ENCODE peak calls at places on chromosomes 12 and 14, in four cellular contexts. F, J, G and M are unnamed samples.

GRCh38 chr12:26119391-26119981 is 5.4 kb downstream of the BHLHE41 start:
- DNase-seq in F (no peak), J (peak), G (peak), M (no peak)

GRCh38 chr12:6533653-6534157 is 612 bp upstream of the GAPDH start:
- DNase-seq in F (peak), J (peak), G (peak), M (peak)

GRCh38 chr12:90305379-90305778 is 596.7 kb upstream of the ATP2B1 start:
- DNase-seq in F (no peak), J (no peak), G (no peak), M (no peak)

GRCh38 chr14:68965261-68965761 is 13.8 kb downstream of the ACTN1 start:
- DNase-seq in F (no peak), J (no peak), G (no peak), M (no peak)

GRCh38 chr14:64549805-64550538 is at the start of gene PPP1R36:
- DNase-seq in F (peak), J (no peak), G (peak), M (peak)

GRCh38 chr14:78075610-78076277 is 94.4 kb upstream of the NRXN3 start:
- DNase-seq in F (no peak), J (no peak), G (no peak), M (no peak)

GRCh38 chr12:112506513-112507166 is 87.9 kb downstream of the PTPN11 start:
- DNase-seq in F (no peak), J (no peak), G (no peak), M (no peak)

GRCh38 chr14:99023371-99023770 is 248.6 kb downstream of the BCL11B start:
- DNase-seq in F (no peak), J (no peak), G (no peak), M (no peak)

GRCh38 chr12:19927661-19928060 is 440.7 kb upstream of the PDE3A start:
- DNase-seq in F (no peak), J (no peak), G (no peak), M (no peak)

GRCh38 chr14:102320033-102320660 is 601 bp downstream of the ZNF839 start:
- DNase-seq in F (no peak), J (peak), G (no peak), M (peak)

GRCh38 chr14:73753043-73753886 is 39.1 kb upstream of the PNMA1 start:
- DNase-seq in F (no peak), J (peak), G (peak), M (no peak)

GRCh38 chr14:33602396-33602795 is 348.5 kb downstream of the EGLN3 start:
- DNase-seq in F (no peak), J (no peak), G (no peak), M (no peak)

GRCh38 chr12:132236930-132237771 is 92.2 kb downstream of the GALNT9 start:
- DNase-seq in F (no peak), J (no peak), G (no peak), M (no peak)

GRCh38 chr14:67263499-67264149 is 22.4 kb downstream of the PALS1 start:
- DNase-seq in F (no peak), J (no peak), G (no peak), M (no peak)

GRCh38 chr12:64675795-64676194 is 65.5 kb downstream of the RASSF3 start:
- DNase-seq in F (no peak), J (no peak), G (peak), M (no peak)

GRCh38 chr14:48584031-48584430 is 908.6 kb upstream of the MDGA2 start:
- DNase-seq in F (no peak), J (no peak), G (no peak), M (no peak)

GRCh38 chr14:99326041-99326710 is 54.2 kb upstream of the BCL11B start:
- DNase-seq in F (no peak), J (no peak), G (peak), M (no peak)

GRCh38 chr12:123707466-123707865 is 4.7 kb upstream of the ATP6V0A2 start:
- DNase-seq in F (no peak), J (no peak), G (no peak), M (no peak)

GRCh38 chr12:132385923-132386751 is 56.7 kb upstream of the GALNT9 start:
- DNase-seq in F (no peak), J (no peak), G (no peak), M (no peak)

GRCh38 chr14:77923131-77923933 is 123.4 kb downstream of the ADCK1 start:
- DNase-seq in F (no peak), J (peak), G (peak), M (no peak)

GRCh38 chr12:66514581-66514980 is 164.3 kb downstream of the GRIP1 start:
- DNase-seq in F (no peak), J (no peak), G (no peak), M (no peak)

GRCh38 chr12:49208146-49208545 is 19.3 kb upstream of the TUBA1A start:
- DNase-seq in F (no peak), J (no peak), G (no peak), M (no peak)

GRCh38 chr12:53844989-53845836 is 93.4 kb upstream of the HOXC13 start:
- DNase-seq in F (no peak), J (no peak), G (no peak), M (no peak)

GRCh38 chr14:89455412-89455811 is 38.4 kb upstream of the FOXN3 start:
- DNase-seq in F (no peak), J (peak), G (peak), M (no peak)

GRCh38 chr14:89454971-89455370 is 37.9 kb upstream of the FOXN3 start:
- DNase-seq in F (no peak), J (no peak), G (no peak), M (no peak)

GRCh38 chr14:89457007-89457406 is 40.0 kb upstream of the FOXN3 start:
- DNase-seq in F (no peak), J (no peak), G (no peak), M (no peak)

GRCh38 chr14:89458713-89459112 is 41.7 kb upstream of the FOXN3 start:
- DNase-seq in F (no peak), J (no peak), G (no peak), M (no peak)
- TF ChIP-seq TAF1 in F (no peak), J (no peak), G (no peak), M (no peak)

DNA sequence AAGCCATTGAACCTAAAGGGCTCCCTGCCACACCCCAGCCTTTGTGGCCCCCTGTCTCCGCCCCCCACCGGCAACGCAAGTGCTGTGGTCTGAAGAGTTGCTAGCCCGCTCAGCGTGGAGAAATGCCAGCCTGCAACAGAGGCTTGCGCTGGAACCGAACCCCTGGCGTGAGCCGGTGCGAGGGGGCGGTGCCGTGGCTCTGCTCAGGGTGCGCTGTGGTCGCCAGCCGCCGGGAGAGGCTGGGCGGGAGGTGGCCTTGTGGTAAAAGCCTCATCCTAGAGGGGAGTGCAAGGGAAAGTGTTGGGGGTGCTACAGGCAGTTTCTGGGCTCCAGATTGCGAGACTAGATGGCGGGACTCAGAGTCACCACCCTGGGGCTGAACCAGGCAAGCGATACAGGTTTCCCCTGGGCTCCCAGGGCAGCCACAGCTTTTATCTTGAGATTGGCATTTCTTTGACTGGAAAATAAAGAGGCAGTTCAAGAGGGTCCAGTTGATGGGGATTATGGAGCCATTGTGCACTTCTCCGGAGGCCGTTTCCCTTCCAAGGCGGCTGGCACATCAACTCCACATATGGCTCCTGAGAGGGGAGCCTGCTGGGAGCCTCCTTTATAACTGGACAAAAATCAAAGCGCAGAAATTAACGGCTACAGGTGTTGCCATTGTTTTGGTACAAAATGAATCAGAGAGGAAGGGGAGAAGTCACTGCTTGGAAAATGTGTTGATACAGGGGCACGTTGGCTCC is 2.3 kb downstream of the PLXNC1 start:
- DNase-seq in F (no peak), J (no peak), G (peak), M (peak)
- TF ChIP-seq TAF1 in F (no peak), J (no peak), G (no peak), M (no peak)

GRCh38 chr14:62126885-62127478 is 364.8 kb downstream of the SNAPC1 start:
- DNase-seq in F (no peak), J (peak), G (peak), M (no peak)
- TF ChIP-seq TAF1 in F (no peak), J (no peak), G (no peak), M (no peak)

DNA sequence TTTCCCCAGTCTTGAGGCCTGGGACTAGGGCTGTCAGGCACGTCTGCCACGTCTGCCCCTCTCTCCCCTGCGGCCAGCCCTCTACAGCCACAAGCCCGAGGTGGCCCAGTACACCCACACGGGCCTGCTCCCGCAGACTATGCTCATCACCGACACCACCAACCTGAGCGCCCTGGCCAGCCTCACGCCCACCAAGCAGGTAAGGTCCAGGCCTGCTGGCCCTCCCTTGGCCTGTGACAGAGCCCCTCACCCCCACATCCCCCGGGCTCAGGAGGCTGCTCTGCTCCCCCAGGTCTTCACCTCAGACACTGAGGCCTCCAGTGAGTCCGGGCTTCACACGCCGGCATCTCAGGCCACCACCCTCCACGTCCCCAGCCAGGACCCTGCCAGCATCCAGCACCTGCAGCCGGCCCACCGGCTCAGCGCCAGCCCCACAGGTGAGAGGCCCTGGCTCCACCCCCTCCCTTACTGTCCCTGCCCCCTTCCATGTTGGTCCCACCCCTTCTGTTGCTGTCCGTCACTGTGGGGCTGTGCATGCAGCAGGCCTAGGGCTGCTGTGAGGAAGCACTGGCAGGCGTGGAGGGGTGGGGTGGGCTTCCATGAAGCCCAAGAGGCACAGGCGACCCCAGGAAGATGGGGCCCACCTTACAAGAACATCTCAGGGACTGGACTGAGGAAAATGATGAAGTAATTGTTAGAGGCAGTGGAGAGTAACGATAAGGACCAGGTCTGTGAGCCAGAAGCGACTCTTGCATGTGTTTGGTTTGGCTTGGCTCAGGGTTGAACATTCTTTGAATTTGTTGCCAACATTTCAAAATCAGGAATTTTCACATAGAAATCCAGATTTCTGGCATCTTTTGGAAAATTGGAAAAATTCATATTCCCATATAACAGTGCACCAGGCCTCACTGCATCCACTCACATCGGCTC is 16.8 kb downstream of the C12orf43 start:
- DNase-seq in F (no peak), J (peak), G (peak), M (no peak)
- TF ChIP-seq TAF1 in F (no peak), J (no peak), G (no peak), M (no peak)

GRCh38 chr14:91330846-91331245 is 86.3 kb upstream of the GPR68 start:
- DNase-seq in F (no peak), J (no peak), G (no peak), M (no peak)

GRCh38 chr14:91327661-91328312 is 83.3 kb upstream of the GPR68 start:
- DNase-seq in F (no peak), J (no peak), G (no peak), M (no peak)

GRCh38 chr14:91328313-91329050 is 84.0 kb upstream of the GPR68 start:
- DNase-seq in F (no peak), J (no peak), G (no peak), M (no peak)

GRCh38 chr14:91330111-91330696 is 85.7 kb upstream of the GPR68 start:
- DNase-seq in F (no peak), J (no peak), G (no peak), M (no peak)

GRCh38 chr14:91329615-91330014 is 85.1 kb upstream of the GPR68 start:
- DNase-seq in F (no peak), J (no peak), G (no peak), M (no peak)
- TF ChIP-seq TAF1 in F (no peak), J (no peak), G (no peak), M (no peak)

DNA sequence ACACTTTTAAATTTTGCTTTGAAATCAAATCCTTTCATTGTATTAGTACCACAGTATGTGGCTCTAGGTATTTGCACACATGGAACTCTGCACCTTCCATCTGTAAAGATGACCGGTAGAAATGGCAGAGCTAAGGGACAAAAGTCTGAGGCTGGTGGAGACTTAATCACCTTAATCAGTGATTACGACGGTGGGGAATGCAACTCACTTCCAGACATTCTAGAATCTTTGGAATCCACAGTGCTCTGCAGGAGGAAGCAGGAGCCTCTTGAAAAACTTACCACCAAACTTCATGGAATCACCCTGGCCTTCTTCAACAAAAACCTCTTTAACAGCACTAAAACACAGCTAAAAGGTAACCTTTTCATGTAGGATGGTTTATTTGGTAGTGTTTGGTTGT is 3.9 kb upstream of the DACT1 start:
- DNase-seq in F (no peak), J (no peak), G (no peak), M (no peak)
- TF ChIP-seq TAF1 in F (no peak), J (no peak), G (no peak), M (no peak)